ENCODE peak calls at places on chromosome 19, in five cellular contexts. One of them, this sample, is unnamed.

GRCh38 chr19:46791944-46792343 is 3.5 kb upstream of the SLC1A5 start:
- DNase-seq in GM12865: no peak
- DNase-seq in Caco-2: no peak
- DNase-seq in HCEC 1CT: no peak
- DNase-seq in choroid plexus epithelial cell: no peak
- DNase-seq in this sample: no peak

GRCh38 chr19:49387936-49388372 is at the start of gene KASH5:
- DNase-seq in GM12865: peak
- DNase-seq in Caco-2: peak
- DNase-seq in HCEC 1CT: no peak
- DNase-seq in choroid plexus epithelial cell: peak
- DNase-seq in this sample: peak

GRCh38 chr19:55658846-55659459 is 4.1 kb downstream of the U2AF2 start:
- DNase-seq in GM12865: no peak
- DNase-seq in Caco-2: no peak
- DNase-seq in HCEC 1CT: no peak
- DNase-seq in choroid plexus epithelial cell: no peak
- DNase-seq in this sample: no peak

GRCh38 chr19:6489278-6490061 is 7.9 kb upstream of the DENND1C start:
- DNase-seq in GM12865: peak
- DNase-seq in Caco-2: no peak
- DNase-seq in HCEC 1CT: no peak
- DNase-seq in choroid plexus epithelial cell: no peak
- DNase-seq in this sample: peak

GRCh38 chr19:45514376-45515051 is 7.2 kb downstream of the VASP start:
- DNase-seq in GM12865: no peak
- DNase-seq in Caco-2: no peak
- DNase-seq in HCEC 1CT: no peak
- DNase-seq in choroid plexus epithelial cell: no peak
- DNase-seq in this sample: no peak

GRCh38 chr19:13526552-13526951 is 20.3 kb upstream of the CACNA1A start:
- DNase-seq in GM12865: peak
- DNase-seq in Caco-2: no peak
- DNase-seq in HCEC 1CT: no peak
- DNase-seq in choroid plexus epithelial cell: no peak
- DNase-seq in this sample: no peak

GRCh38 chr19:16581145-16581970 is 9.1 kb upstream of the SLC35E1 start:
- DNase-seq in GM12865: peak
- DNase-seq in Caco-2: no peak
- DNase-seq in HCEC 1CT: no peak
- DNase-seq in choroid plexus epithelial cell: no peak
- DNase-seq in this sample: no peak

GRCh38 chr19:12828494-12828893 is 5.9 kb downstream of the RTBDN start:
- DNase-seq in GM12865: peak
- DNase-seq in Caco-2: peak
- DNase-seq in HCEC 1CT: no peak
- DNase-seq in choroid plexus epithelial cell: no peak
- DNase-seq in this sample: peak

GRCh38 chr19:48122421-48122820 is 11.8 kb upstream of the PLA2G4C start:
- DNase-seq in GM12865: no peak
- DNase-seq in Caco-2: no peak
- DNase-seq in HCEC 1CT: no peak
- DNase-seq in choroid plexus epithelial cell: no peak
- DNase-seq in this sample: no peak

GRCh38 chr19:56671613-56671994 is at the start of gene ZNF835:
- DNase-seq in GM12865: peak
- DNase-seq in Caco-2: no peak
- DNase-seq in HCEC 1CT: no peak
- DNase-seq in choroid plexus epithelial cell: peak
- DNase-seq in this sample: peak

GRCh38 chr19:35027851-35028599 is 2.2 kb upstream of the SCN1B start:
- DNase-seq in GM12865: no peak
- DNase-seq in Caco-2: no peak
- DNase-seq in HCEC 1CT: no peak
- DNase-seq in choroid plexus epithelial cell: peak
- DNase-seq in this sample: no peak

GRCh38 chr19:19482785-19483625 is 32.3 kb downstream of the TSSK6 start:
- DNase-seq in GM12865: peak
- DNase-seq in Caco-2: no peak
- DNase-seq in HCEC 1CT: no peak
- DNase-seq in choroid plexus epithelial cell: peak
- DNase-seq in this sample: no peak

GRCh38 chr19:57850553-57851017 is 926 bp downstream of the ZNF587 start:
- DNase-seq in GM12865: peak
- DNase-seq in Caco-2: peak
- DNase-seq in HCEC 1CT: peak
- DNase-seq in choroid plexus epithelial cell: peak
- DNase-seq in this sample: no peak

GRCh38 chr19:54506079-54506478 is 3.4 kb downstream of the LAIR2 start:
- DNase-seq in GM12865: no peak
- DNase-seq in Caco-2: no peak
- DNase-seq in HCEC 1CT: no peak
- DNase-seq in choroid plexus epithelial cell: no peak
- DNase-seq in this sample: no peak

GRCh38 chr19:46487178-46487801 is 8.4 kb downstream of the PNMA8B start:
- DNase-seq in GM12865: no peak
- DNase-seq in Caco-2: no peak
- DNase-seq in HCEC 1CT: no peak
- DNase-seq in choroid plexus epithelial cell: no peak
- DNase-seq in this sample: no peak

GRCh38 chr19:47806435-47806834 is 2.1 kb upstream of the TPRX1 start:
- DNase-seq in GM12865: no peak
- DNase-seq in Caco-2: no peak
- DNase-seq in HCEC 1CT: no peak
- DNase-seq in choroid plexus epithelial cell: no peak
- DNase-seq in this sample: no peak

GRCh38 chr19:46844067-46844489 is 6.6 kb downstream of the AP2S1 start:
- DNase-seq in GM12865: no peak
- DNase-seq in Caco-2: peak
- DNase-seq in HCEC 1CT: no peak
- DNase-seq in choroid plexus epithelial cell: peak
- DNase-seq in this sample: no peak

GRCh38 chr19:34345934-34346333 is 19.1 kb upstream of the GPI start:
- DNase-seq in GM12865: peak
- DNase-seq in Caco-2: peak
- DNase-seq in HCEC 1CT: peak
- DNase-seq in choroid plexus epithelial cell: peak
- DNase-seq in this sample: peak

GRCh38 chr19:38733493-38734175 is 10.6 kb downstream of the CAPN12 start:
- DNase-seq in GM12865: no peak
- DNase-seq in Caco-2: no peak
- DNase-seq in HCEC 1CT: peak
- DNase-seq in choroid plexus epithelial cell: no peak
- DNase-seq in this sample: no peak

GRCh38 chr19:43624933-43625332 is 5.5 kb upstream of the ZNF428 start:
- DNase-seq in GM12865: peak
- DNase-seq in Caco-2: no peak
- DNase-seq in HCEC 1CT: no peak
- DNase-seq in choroid plexus epithelial cell: peak
- DNase-seq in this sample: peak

GRCh38 chr19:40836754-40837429 is 13.4 kb downstream of the CYP2A6 start:
- DNase-seq in GM12865: no peak
- DNase-seq in Caco-2: no peak
- DNase-seq in HCEC 1CT: no peak
- DNase-seq in choroid plexus epithelial cell: no peak
- DNase-seq in this sample: no peak

GRCh38 chr19:46773018-46773399 is 15.4 kb downstream of the SLC1A5 start:
- DNase-seq in GM12865: no peak
- DNase-seq in Caco-2: no peak
- DNase-seq in HCEC 1CT: no peak
- DNase-seq in choroid plexus epithelial cell: no peak
- DNase-seq in this sample: no peak

This sample was measured in GM10248.